ENCODE peak calls at places on chromosomes 7 and 10, in six cellular contexts. One of them, this sample, is unnamed.

GRCh38 chr7:12386237-12386839 is 17.3 kb downstream of the VWDE start:
- DNase-seq in K562: no peak
- DNase-seq in HepG2: no peak
- DNase-seq in GM12878: no peak
- DNase-seq in GM12891: no peak
- DNase-seq in H1: no peak
- DNase-seq in this sample: no peak

GRCh38 chr10:62492012-62492869 is 118.1 kb downstream of the ZNF365 start:
- DNase-seq in GM12878: peak
- DNase-seq in GM12891: no peak
- DNase-seq in K562: no peak
- DNase-seq in H1: no peak
- DNase-seq in HepG2: peak
- DNase-seq in this sample: no peak

GRCh38 chr7:66576646-66577045 is 52.0 kb upstream of the KCTD7 start:
- DNase-seq in H1: no peak
- DNase-seq in GM12878: no peak
- DNase-seq in K562: no peak
- DNase-seq in HepG2: no peak
- DNase-seq in GM12891: no peak
- DNase-seq in this sample: no peak

GRCh38 chr10:100978896-100979185 is 8.5 kb downstream of the MRPL43 start:
- DNase-seq in H1: no peak
- DNase-seq in K562: no peak
- DNase-seq in GM12891: no peak
- DNase-seq in HepG2: no peak
- DNase-seq in GM12878: no peak
- DNase-seq in this sample: no peak

GRCh38 chr7:73706122-73707044 is 13.1 kb downstream of the STX1A start:
- DNase-seq in H1: no peak
- DNase-seq in K562: peak
- DNase-seq in GM12891: no peak
- DNase-seq in HepG2: no peak
- DNase-seq in GM12878: no peak
- DNase-seq in this sample: no peak

GRCh38 chr7:4849390-4849789 is 12.4 kb downstream of the PAPOLB start:
- DNase-seq in H1: no peak
- DNase-seq in GM12878: no peak
- DNase-seq in GM12891: no peak
- DNase-seq in K562: peak
- DNase-seq in HepG2: peak
- DNase-seq in this sample: no peak

GRCh38 chr7:74606101-74606908 is 51.2 kb upstream of the GTF2I start:
- DNase-seq in H1: no peak
- DNase-seq in GM12878: no peak
- DNase-seq in GM12891: peak
- DNase-seq in K562: peak
- DNase-seq in HepG2: no peak
- DNase-seq in this sample: peak

GRCh38 chr10:127556911-127557310 is 7.8 kb downstream of the NPS start:
- DNase-seq in GM12878: no peak
- DNase-seq in HepG2: no peak
- DNase-seq in GM12891: no peak
- DNase-seq in K562: no peak
- DNase-seq in H1: no peak
- DNase-seq in this sample: no peak

GRCh38 chr7:76282344-76283253 is 19.9 kb upstream of the HSPB1 start:
- DNase-seq in H1: no peak
- DNase-seq in GM12891: no peak
- DNase-seq in GM12878: no peak
- DNase-seq in K562: peak
- DNase-seq in HepG2: no peak
- DNase-seq in this sample: no peak
- TF ChIP-seq POLR2AphosphoS5 in H1: no peak
- TF ChIP-seq POLR2AphosphoS5 in GM12891: no peak
- TF ChIP-seq POLR2AphosphoS5 in GM12878: no peak
- TF ChIP-seq POLR2AphosphoS5 in K562: no peak
- TF ChIP-seq POLR2AphosphoS5 in HepG2: no peak
- TF ChIP-seq POLR2AphosphoS5 in this sample: no peak

DNA sequence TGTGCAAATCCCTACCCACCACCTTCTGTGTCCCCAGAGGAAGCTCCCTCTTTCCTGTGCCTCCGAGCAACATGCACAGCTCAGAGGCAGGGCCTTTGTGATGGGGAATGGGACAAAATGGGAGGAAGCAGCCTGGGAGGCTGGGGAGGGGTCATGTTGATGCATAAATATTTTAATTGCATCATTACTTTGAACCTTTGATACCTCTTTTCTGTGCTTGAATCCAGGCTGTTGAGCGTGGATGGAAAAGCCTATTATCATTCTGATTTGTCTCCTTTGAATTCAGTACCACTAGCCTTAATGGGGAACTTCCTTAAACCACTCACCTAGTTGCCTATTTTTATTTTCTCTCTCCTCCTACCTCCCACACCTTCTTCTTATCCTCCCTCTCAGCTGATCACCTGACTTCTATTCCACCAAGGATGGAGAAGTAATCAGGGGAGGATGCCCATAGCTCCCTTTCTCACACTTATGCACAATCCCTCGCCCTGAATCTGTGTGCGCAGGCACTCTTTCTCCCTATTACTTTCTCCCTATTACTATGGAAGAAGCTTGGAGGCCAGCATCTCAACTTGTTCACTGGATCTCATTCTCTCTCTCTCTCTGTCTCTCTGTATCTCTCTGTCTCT is 78.5 kb downstream of the SEC61G start:
- DNase-seq in K562: no peak
- DNase-seq in H1: no peak
- DNase-seq in GM12878: no peak
- DNase-seq in HepG2: no peak
- DNase-seq in GM12891: no peak
- DNase-seq in this sample: no peak
- TF ChIP-seq TAF1 in K562: no peak
- TF ChIP-seq TAF1 in H1: no peak
- TF ChIP-seq TAF1 in GM12878: no peak
- TF ChIP-seq TAF1 in HepG2: no peak
- TF ChIP-seq TAF1 in GM12891: no peak
- TF ChIP-seq TAF1 in this sample: no peak

GRCh38 chr10:73997806-73998622 is at the start of gene VCL:
- DNase-seq in K562: peak
- DNase-seq in GM12878: peak
- DNase-seq in H1: peak
- DNase-seq in GM12891: peak
- DNase-seq in HepG2: peak
- DNase-seq in this sample: peak

GRCh38 chr10:74000892-74001669 is 3.2 kb downstream of the VCL start:
- DNase-seq in GM12878: no peak
- DNase-seq in K562: no peak
- DNase-seq in GM12891: no peak
- DNase-seq in H1: no peak
- DNase-seq in HepG2: no peak
- DNase-seq in this sample: no peak

GRCh38 chr10:73997479-73997805 is 474 bp upstream of the VCL start:
- DNase-seq in K562: no peak
- DNase-seq in H1: no peak
- DNase-seq in GM12878: no peak
- DNase-seq in HepG2: no peak
- DNase-seq in GM12891: no peak
- DNase-seq in this sample: no peak

GRCh38 chr10:73999703-74000102 is 1.8 kb downstream of the VCL start:
- DNase-seq in GM12891: no peak
- DNase-seq in HepG2: peak
- DNase-seq in H1: no peak
- DNase-seq in GM12878: no peak
- DNase-seq in K562: no peak
- DNase-seq in this sample: no peak

DNA sequence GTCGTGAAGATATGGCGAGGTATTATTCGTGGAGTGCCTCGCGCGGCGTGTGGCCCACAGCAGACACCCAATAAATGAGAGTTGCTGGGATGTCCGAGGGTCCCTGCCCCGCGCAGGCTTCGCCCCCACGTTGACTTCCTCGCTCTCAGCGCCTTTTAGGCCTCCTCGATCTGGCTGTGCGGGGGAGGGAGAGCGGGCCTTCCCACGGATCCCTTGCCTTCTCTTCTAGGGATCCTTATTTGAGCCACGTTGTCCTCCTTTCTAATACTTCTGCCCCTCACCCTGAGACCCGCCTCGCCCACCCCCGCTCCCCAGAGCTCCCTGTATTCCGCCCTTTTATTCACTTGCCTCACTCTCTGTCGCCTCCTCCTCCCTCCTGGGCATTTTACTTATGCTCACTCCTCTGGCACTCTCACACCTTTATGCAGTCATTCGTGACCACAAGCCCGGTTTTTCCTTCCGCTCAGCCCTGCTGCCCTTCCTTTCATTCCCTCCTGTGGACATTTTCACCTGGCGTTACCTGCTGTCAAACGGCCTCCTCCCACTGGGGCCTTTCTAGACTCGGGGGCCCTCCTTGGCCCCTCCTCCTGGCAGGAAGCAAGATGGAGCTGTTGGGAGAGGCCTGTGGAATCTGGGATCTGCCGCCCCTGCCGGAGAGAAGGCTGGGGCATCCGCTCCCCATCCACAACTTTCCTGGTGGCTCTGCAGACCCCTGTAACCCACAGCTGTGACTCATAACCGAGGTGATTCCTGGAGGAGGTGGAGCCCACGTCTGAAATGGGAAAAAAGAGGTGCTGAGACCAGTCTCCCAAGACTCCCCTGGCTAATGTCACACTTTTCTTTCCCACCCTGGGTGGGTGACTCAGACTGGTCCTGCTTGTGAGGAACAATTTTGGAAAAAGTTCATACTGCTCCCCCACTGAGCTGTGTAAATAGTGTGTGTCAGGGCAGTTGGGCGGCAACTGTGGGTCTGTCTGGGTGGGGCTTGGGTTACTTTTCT is 1.0 kb downstream of the VCL start:
- DNase-seq in GM12878: no peak
- DNase-seq in HepG2: peak
- DNase-seq in H1: peak
- DNase-seq in GM12891: no peak
- DNase-seq in K562: peak
- DNase-seq in this sample: no peak
- TF ChIP-seq POLR2A in GM12878: no peak
- TF ChIP-seq POLR2A in HepG2: no peak
- TF ChIP-seq POLR2A in H1: peak
- TF ChIP-seq POLR2A in GM12891: no peak
- TF ChIP-seq POLR2A in K562: no peak
- TF ChIP-seq POLR2A in this sample: no peak

DNA sequence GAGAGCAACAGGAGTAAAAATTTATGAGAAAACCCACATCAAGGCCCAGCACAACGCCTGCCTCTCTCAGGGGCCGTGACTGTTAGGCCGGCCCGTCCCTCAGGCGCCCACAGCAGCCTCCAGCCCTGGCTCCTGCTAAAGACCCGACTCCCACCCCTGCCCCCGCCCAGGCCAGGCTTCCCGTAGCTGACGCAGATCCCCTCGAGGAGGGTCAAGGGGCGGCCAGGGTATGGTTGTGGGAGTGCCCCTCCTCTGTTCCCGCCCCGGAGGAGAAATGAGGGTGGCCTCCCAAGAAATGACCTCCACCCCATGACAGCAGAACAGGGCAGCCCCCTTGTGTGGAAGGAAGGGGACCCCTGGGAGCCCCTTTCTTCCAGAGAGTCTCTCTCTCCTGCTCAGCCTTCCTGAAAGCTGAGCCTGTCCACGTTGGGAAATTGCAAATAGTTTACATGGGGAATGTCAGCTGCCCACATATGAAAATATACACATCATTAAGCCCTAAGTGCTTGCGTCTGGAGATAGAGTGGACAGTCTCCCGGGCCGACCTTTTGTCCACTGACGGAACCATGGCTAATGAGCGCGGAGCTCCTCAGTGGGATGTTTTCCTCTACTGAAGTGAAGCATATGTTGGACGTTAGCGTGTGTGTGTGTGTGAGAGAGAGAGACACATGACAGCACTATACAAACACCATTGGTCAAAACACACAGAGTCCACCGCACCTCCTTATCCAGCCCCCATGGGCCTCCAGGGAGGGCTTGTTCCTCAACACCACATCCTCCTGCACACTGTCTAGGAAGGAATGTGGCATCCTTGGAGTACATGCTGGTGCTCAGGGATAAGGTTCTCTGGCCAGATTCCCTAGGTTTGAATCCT is 128.5 kb downstream of the RGS10 start:
- DNase-seq in HepG2: no peak
- DNase-seq in H1: no peak
- DNase-seq in GM12891: no peak
- DNase-seq in K562: no peak
- DNase-seq in GM12878: no peak
- DNase-seq in this sample: no peak
- TF ChIP-seq POLR2AphosphoS5 in HepG2: no peak
- TF ChIP-seq POLR2AphosphoS5 in H1: no peak
- TF ChIP-seq POLR2AphosphoS5 in GM12891: no peak
- TF ChIP-seq POLR2AphosphoS5 in K562: no peak
- TF ChIP-seq POLR2AphosphoS5 in GM12878: no peak
- TF ChIP-seq POLR2AphosphoS5 in this sample: no peak

GRCh38 chr10:131980321-131980720 is 1.4 kb downstream of the BNIP3 start:
- DNase-seq in K562: no peak
- DNase-seq in GM12891: no peak
- DNase-seq in HepG2: no peak
- DNase-seq in H1: no peak
- DNase-seq in GM12878: no peak
- DNase-seq in this sample: no peak

GRCh38 chr10:131979821-131980270 is 1.9 kb downstream of the BNIP3 start:
- DNase-seq in HepG2: peak
- DNase-seq in GM12891: no peak
- DNase-seq in K562: peak
- DNase-seq in H1: no peak
- DNase-seq in GM12878: no peak
- DNase-seq in this sample: no peak

GRCh38 chr10:131982185-131982756 is 548 bp upstream of the BNIP3 start:
- DNase-seq in GM12891: peak
- DNase-seq in HepG2: no peak
- DNase-seq in H1: no peak
- DNase-seq in K562: peak
- DNase-seq in GM12878: no peak
- DNase-seq in this sample: peak

GRCh38 chr10:131981429-131982184 is at the start of gene BNIP3:
- DNase-seq in GM12891: peak
- DNase-seq in H1: peak
- DNase-seq in HepG2: peak
- DNase-seq in K562: peak
- DNase-seq in GM12878: peak
- DNase-seq in this sample: peak

DNA sequence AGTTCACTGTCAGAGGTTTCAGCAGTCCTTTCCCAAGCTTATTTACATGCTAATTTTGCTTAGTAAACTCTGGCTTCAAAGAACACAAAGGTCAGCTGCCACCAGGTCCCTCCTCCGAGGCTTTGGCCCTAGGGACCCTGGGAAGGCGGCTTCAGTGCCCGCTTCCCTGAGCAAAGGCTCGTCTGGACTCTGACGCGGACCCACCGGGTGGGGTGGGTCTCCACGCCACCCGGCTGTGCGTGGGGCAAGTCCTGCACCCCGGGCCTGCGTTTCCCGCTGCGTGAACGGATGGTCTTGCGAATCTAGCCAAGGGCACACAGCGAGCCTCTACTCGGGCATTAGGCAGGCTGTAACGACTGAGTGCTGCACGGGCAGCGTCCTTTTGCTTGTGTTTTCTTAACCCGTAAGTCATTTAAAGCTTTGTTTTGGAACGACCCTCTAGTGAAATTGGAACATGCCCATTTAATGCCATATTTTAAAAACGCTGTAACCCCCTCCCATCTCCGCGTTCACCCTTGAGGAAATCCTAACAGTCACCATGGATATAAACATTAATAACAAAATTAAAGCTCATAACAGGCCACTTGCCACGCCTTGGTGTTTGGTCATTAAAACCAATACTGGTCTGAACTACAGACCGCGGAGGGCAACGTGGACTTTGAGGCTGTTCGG is 830 bp downstream of the BNIP3 start:
- DNase-seq in HepG2: peak
- DNase-seq in H1: no peak
- DNase-seq in K562: no peak
- DNase-seq in GM12891: no peak
- DNase-seq in GM12878: no peak
- DNase-seq in this sample: no peak
- TF ChIP-seq TAF1 in HepG2: no peak
- TF ChIP-seq TAF1 in H1: peak
- TF ChIP-seq TAF1 in K562: no peak
- TF ChIP-seq TAF1 in GM12891: no peak
- TF ChIP-seq TAF1 in GM12878: no peak
- TF ChIP-seq TAF1 in this sample: no peak

This sample was measured in GM12892.